ENCODE peak calls at places on chromosome 22, in eight cellular contexts. V is MM.1S, L is heart right ventricle, P is OCI-LY7, N is astrocyte, Q is brain microvascular endothelial cell, K is transverse colon, S is dorsolateral prefrontal cortex. I is an unnamed sample.

GRCh38 chr22:42434748-42435425 is 2.7 kb upstream of the NFAM1 start:
- DNase-seq in Q (no peak), S (no peak), V (no peak), N (no peak), K (no peak), L (no peak), P (no peak), I (no peak)

GRCh38 chr22:39135092-39135896 is 17.2 kb downstream of the CBX7 start:
- DNase-seq in N (no peak), Q (peak), L (peak), P (peak), S (no peak), V (no peak), K (peak), I (peak)

GRCh38 chr22:39489094-39490068 is 12.7 kb upstream of the MIEF1 start:
- DNase-seq in N (no peak), P (no peak), L (no peak), K (no peak), Q (no peak), V (no peak), S (no peak), I (no peak)

GRCh38 chr22:29987143-29987542 is 93.1 kb upstream of the HORMAD2 start:
- DNase-seq in L (no peak), Q (no peak), K (no peak), V (peak), P (no peak), N (no peak), S (no peak), I (no peak)

GRCh38 chr22:46410291-46410808 is 74.8 kb downstream of the TRMU start:
- DNase-seq in K (no peak), L (no peak), N (no peak), S (no peak), Q (no peak), V (no peak), P (no peak), I (no peak)

GRCh38 chr22:32281092-32281491 is 25.9 kb upstream of the SLC5A4 start:
- DNase-seq in Q (peak), V (no peak), N (peak), L (no peak), K (no peak), S (no peak), P (no peak), I (no peak)

GRCh38 chr22:47850644-47851151 is 1088.2 kb downstream of the TBC1D22A start:
- DNase-seq in N (no peak), L (no peak), V (no peak), Q (no peak), S (no peak), K (no peak), P (no peak), I (peak)

GRCh38 chr22:38756631-38757463 is 1.0 kb upstream of the SUN2 start:
- DNase-seq in N (no peak), K (peak), L (no peak), S (no peak), Q (no peak), P (peak), V (no peak), I (no peak)

GRCh38 chr22:24554316-24555159 is at the start of gene GUCD1:
- DNase-seq in Q (peak), K (peak), S (no peak), V (peak), L (no peak), N (peak), P (peak), I (peak)

GRCh38 chr22:24559471-24559870 is 3.7 kb downstream of the SNRPD3 start:
- DNase-seq in N (no peak), Q (no peak), K (no peak), L (no peak), S (no peak), V (no peak), P (peak), I (no peak)

GRCh38 chr22:24553597-24554315 is 1.2 kb downstream of the GUCD1 start:
- DNase-seq in P (peak), N (no peak), L (peak), Q (peak), K (peak), S (no peak), V (peak), I (peak)

GRCh38 chr22:24555160-24555495 is 190 bp upstream of the GUCD1 start:
- DNase-seq in P (peak), Q (peak), V (peak), N (peak), K (peak), L (peak), S (peak), I (peak)

DNA sequence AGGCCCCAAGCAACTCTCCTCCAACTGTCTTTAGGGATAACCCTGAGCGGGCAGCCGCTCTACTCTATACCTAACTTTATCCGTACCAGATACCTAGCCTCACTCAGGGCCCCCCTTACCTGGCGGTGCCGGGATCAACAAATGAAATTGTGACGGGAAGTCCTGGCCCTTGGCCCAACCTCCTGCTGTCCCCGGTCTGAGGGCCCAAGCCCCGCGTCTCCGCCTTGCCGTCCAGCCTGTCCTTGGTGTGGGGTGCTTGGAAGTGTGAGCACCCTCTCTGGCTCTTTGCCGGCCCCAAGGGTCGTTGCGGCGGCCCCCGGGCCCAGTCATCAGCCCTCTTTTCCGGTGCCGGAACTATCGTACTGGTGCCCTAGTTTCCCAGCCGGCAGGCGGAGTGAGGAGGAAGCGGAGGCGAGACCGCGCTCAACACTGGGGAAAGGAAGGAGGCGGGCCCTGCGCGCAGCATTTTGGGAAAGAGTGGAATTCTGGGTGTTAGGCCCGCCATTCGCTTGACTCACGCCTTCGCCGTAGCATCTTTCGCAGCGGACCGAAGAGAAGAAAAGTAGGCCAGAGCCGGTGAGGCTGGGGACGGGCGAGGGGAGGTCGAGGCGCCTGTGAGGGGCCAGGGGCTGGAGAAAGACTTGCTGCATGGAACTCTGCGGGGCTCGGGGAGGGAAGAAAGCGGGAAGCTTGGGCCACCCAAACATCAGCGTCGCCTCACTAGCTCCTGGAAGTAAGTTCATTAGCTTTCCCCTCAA is at the start of gene SNRPD3:
- DNase-seq in P (peak), N (peak), K (peak), Q (peak), V (peak), L (peak), S (peak), I (peak)
- TF ChIP-seq CTCF in P (no peak), N (no peak), K (peak), Q (peak), V (no peak), L (peak), S (peak), I (peak)

DNA sequence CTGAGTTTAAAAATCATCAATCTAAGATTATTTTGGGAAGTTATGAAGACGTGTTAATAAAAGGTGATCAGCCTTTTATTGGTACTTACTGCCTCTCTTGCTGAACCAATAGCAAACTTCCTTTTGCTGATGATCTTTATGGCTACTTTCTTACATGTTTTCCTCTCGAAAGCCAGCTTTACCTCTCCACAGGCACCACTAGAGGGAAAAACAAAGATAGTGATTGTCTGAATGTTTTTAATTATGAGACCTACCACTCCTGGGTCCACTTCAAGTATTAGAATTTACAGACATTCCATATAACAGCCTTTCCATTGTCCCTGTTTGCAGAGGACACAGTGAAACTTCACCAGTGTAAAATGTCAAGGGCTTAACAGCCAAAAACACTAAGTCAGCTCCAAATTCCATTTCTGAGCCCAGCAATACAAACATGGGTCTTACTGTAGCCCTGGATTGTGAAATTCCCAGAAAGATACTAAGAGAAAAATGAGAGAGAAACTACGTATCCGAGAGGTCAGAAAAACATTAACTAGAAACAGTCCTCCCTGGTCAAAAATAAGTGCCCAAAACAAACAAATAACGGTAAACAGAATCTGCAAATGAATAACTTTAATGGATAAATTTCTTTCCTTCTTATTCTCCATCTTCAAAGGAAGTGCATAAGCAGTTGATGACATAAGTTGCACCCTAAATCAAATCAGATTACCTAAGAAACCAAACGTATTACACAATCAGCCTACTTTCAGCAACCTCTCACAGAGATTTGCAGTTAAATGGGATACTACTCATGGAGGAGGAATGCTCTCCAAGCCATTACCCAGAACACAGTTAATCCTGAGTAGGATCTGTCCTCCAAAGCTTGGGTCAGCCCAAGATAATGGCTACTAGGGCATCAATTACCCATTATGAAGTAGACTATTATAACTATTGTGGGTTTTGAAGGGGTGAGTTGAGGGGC is 29.5 kb downstream of the CHEK2 start:
- DNase-seq in L (no peak), Q (peak), S (no peak), N (peak), K (no peak), P (no peak), V (no peak), I (peak)
- H3K4me3 ChIP-seq in L (no peak), Q (no peak), S (no peak), N (no peak), K (no peak), P (no peak), V (no peak), I (peak)

GRCh38 chr22:20606041-20606783 is 98.8 kb downstream of the MED15 start:
- DNase-seq in Q (peak), L (peak), V (peak), S (no peak), N (peak), K (peak), P (peak), I (peak)
- TF ChIP-seq CTCF in Q (peak), L (peak), V (peak), S (peak), N (peak), K (peak), P (peak), I (peak)

GRCh38 chr22:19524170-19525115 is at the start of gene CLDN5:
- DNase-seq in L (peak), S (no peak), N (no peak), P (no peak), Q (no peak), K (no peak), V (no peak), I (peak)

GRCh38 chr22:19526076-19526701 is 2.0 kb upstream of the CLDN5 start:
- DNase-seq in V (no peak), P (no peak), Q (no peak), N (no peak), L (no peak), K (no peak), S (no peak), I (no peak)

GRCh38 chr22:19525666-19526065 is 1.5 kb upstream of the CLDN5 start:
- DNase-seq in K (no peak), N (no peak), Q (no peak), L (no peak), V (no peak), P (no peak), S (no peak), I (no peak)

GRCh38 chr22:19526702-19527111 is 2.5 kb upstream of the CLDN5 start:
- DNase-seq in P (no peak), S (no peak), K (no peak), Q (no peak), N (no peak), V (no peak), L (no peak), I (no peak)

DNA sequence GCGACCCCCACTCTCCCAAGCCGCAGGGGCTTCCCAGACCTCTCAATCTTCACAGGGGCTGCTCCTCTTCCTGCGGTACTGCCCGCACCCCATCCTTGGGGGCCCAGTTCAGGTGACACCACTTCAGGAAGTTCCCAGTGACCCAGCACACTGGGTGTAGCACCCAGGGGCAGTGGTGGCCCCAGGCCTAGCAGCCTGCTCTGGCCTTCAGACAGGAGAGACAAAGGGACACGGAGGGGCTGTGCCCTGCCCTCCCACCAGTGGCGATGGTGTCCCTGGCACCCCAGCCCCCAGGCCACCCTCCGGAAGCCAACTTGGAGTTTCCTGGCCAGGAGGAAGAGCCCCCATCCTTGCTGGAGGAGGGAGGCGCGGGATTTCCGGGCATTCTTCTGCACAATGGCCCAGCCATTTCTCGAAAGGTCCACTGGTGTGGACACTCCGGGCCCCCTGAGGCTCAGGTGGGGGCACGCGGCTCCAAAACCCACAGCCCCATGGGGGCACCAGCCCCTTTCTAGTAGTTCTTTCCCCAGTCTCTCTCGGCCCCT is 978 bp upstream of the CLDN5 start:
- DNase-seq in V (no peak), Q (no peak), N (no peak), L (peak), P (no peak), K (no peak), S (no peak), I (no peak)
- H3K4me3 ChIP-seq in V (no peak), Q (no peak), N (no peak), L (peak), P (no peak), K (no peak), S (peak), I (no peak)